ENCODE peak calls at places on chromosomes 16 and 17, in seven cellular contexts. Y is NCI-H510A treated with DMSO at 0.1 percent for 48 hours, S is epithelial cell of prostate, O is AG04450, Q is fibroblast of the aortic adventitia, E is RCC 7860, X is AG08396. W is an unnamed sample.
A peak's percentile ranks its signal among the peaks of the same experiment; 100 is the strongest.

GRCh38 chr17:16940116-16940881 is 31.6 kb downstream of the TNFRSF13B start:
- DNase-seq in S (no peak), E (no peak), Q (no peak), Y (no peak), O (no peak), X (no peak), W (no peak)

GRCh38 chr17:5874486-5874885 is 195.7 kb upstream of the WSCD1 start:
- DNase-seq in X (no peak), O (no peak), Y (no peak), E (no peak), S (no peak), Q (no peak), W (no peak)

GRCh38 chr16:84207869-84208268 is 16.9 kb downstream of the ADAD2 start:
- DNase-seq in E (no peak), O (no peak), X (no peak), Q (no peak), Y (no peak), S (no peak), W (no peak)

GRCh38 chr16:87161822-87162676 is 155.1 kb downstream of the C16orf95 start:
- DNase-seq in Y (no peak), O (no peak), E (no peak), S (no peak), Q (no peak), X (no peak), W (no peak)

GRCh38 chr16:7319514-7319913 is 13.1 kb upstream of the RBFOX1 start:
- DNase-seq in O (no peak), S (no peak), Y (no peak), Q (no peak), X (no peak), E (no peak), W (no peak)

GRCh38 chr17:35404360-35404759 is 27.9 kb downstream of the SLFN12 start:
- DNase-seq in Y (no peak), Q (no peak), E (no peak), S (peak; percentile 20), X (no peak), O (no peak), W (no peak)

GRCh38 chr16:87344931-87345631 is 27.9 kb upstream of the C16orf95 start:
- DNase-seq in Y (peak; percentile 49), S (no peak), X (no peak), O (no peak), E (no peak), Q (peak; percentile 20), W (no peak)

GRCh38 chr16:25177512-25177830 is 39.3 kb upstream of the AQP8 start:
- DNase-seq in Y (no peak), Q (no peak), X (no peak), S (no peak), O (no peak), E (no peak), W (no peak)

GRCh38 chr17:44931376-44931775 is 16.1 kb upstream of the GFAP start:
- DNase-seq in Y (no peak), E (no peak), Q (no peak), S (no peak), O (no peak), X (no peak), W (no peak)

GRCh38 chr17:50861334-50861676 is 4.8 kb downstream of the TOB1 start:
- DNase-seq in X (no peak), S (no peak), Y (no peak), E (no peak), Q (no peak), O (no peak), W (no peak)

GRCh38 chr17:36535669-36536081 is 888 bp downstream of the PIGW start:
- DNase-seq in Y (peak; percentile 35), S (no peak), X (no peak), Q (no peak), E (no peak), O (no peak), W (no peak)

GRCh38 chr17:35931794-35932419 is 1.3 kb upstream of the RDM1 start:
- DNase-seq in S (no peak), Q (peak; percentile 70), O (no peak), X (no peak), E (no peak), Y (no peak), W (no peak)

GRCh38 chr17:74838275-74838674 is 21.4 kb downstream of the GRIN2C start:
- DNase-seq in E (no peak), Q (no peak), X (no peak), Y (no peak), O (no peak), S (no peak), W (no peak)

GRCh38 chr17:933168-934083 is 46.1 kb downstream of the NXN start:
- DNase-seq in Q (peak; percentile 99), O (peak; percentile 96), X (peak; percentile 88), Y (no peak), S (no peak), E (peak; percentile 95), W (peak; percentile 83)

GRCh38 chr16:25264599-25264998 is 7.0 kb upstream of the ZKSCAN2 start:
- DNase-seq in S (no peak), Y (no peak), E (no peak), Q (peak; percentile 30), O (no peak), X (peak; percentile 18), W (no peak)

GRCh38 chr16:86517652-86518258 is 7.4 kb downstream of the FOXF1 start:
- DNase-seq in S (no peak), Y (no peak), Q (peak; percentile 68), X (peak; percentile 85), O (peak; percentile 70), E (peak; percentile 7), W (peak; percentile 82)

GRCh38 chr17:30172560-30172959 is 55.9 kb downstream of the NSRP1 start:
- DNase-seq in X (no peak), E (no peak), Q (no peak), Y (no peak), S (no peak), O (no peak), W (no peak)

GRCh38 chr17:6279659-6280058 is 155.3 kb downstream of the AIPL1 start:
- DNase-seq in S (peak; percentile 77), Y (no peak), X (no peak), E (peak; percentile 30), Q (no peak), O (no peak), W (no peak)

GRCh38 chr16:10728488-10728887 is 15.2 kb upstream of the NUBP1 start:
- DNase-seq in E (no peak), Q (no peak), Y (no peak), O (no peak), X (no peak), S (no peak), W (no peak)

GRCh38 chr17:53470626-53471025 is 352.1 kb upstream of the KIF2B start:
- DNase-seq in E (peak; percentile 53), Y (no peak), O (no peak), X (no peak), S (no peak), Q (no peak), W (no peak)

GRCh38 chr17:3813171-3813570 is 12.2 kb upstream of the ITGAE start:
- DNase-seq in X (no peak), O (no peak), Q (no peak), E (no peak), S (no peak), Y (no peak), W (no peak)

GRCh38 chr17:34579017-34579946 is at the start of gene TMEM132E:
- DNase-seq in E (no peak), Q (peak; percentile 5), S (no peak), O (no peak), Y (no peak), X (peak; percentile 56), W (no peak)

GRCh38 chr17:34616148-34616547 is 36.8 kb downstream of the TMEM132E start:
- DNase-seq in S (no peak), Q (no peak), X (no peak), Y (no peak), O (no peak), E (no peak), W (no peak)

GRCh38 chr16:1964046-1964505 is 550 bp downstream of the RPS2 start:
- DNase-seq in S (no peak), X (no peak), E (no peak), Q (peak; percentile 42), Y (no peak), O (no peak), W (no peak)

W was measured in AG08395.